ENCODE peak calls at places on chromosomes 4 and X, in six cellular contexts. G is left cardiac atrium; D is AG08395; W is M059J; U is IMR-90; C is stimulated activated CD8-positive, alpha-beta memory T cell treated with anti-CD3 and anti-CD28 coated beads, Interleukin-4, amount 100 ng/mL, for 48 hours. T is an unnamed sample.

GRCh38 chr4:112523008-112523440 is 7.0 kb upstream of the NEUROG2 start:
- DNase-seq in G (no peak), D (no peak), W (no peak), U (peak), C (peak), T (peak)

GRCh38 chr4:58843456-58843855 is 1733.3 kb upstream of the IGFBP7 start:
- DNase-seq in G (no peak), D (no peak), W (no peak), U (no peak), C (no peak), T (no peak)

GRCh38 chr4:146442801-146443200 is 78.9 kb downstream of the SLC10A7 start:
- DNase-seq in G (no peak), D (peak), W (peak), U (peak), C (no peak), T (no peak)

GRCh38 chr4:151013491-151013890 is 1.6 kb downstream of the LRBA start:
- DNase-seq in G (no peak), D (no peak), W (peak), U (no peak), C (no peak), T (no peak)

GRCh38 chr4:178812866-178813265 is 1370.6 kb upstream of the AGA start:
- DNase-seq in G (no peak), D (no peak), W (peak), U (no peak), C (no peak), T (no peak)

GRCh38 chrX:126770179-126770578 is 49.4 kb upstream of the PRR32 start:
- DNase-seq in G (no peak), D (no peak), W (no peak), U (no peak), C (no peak), T (no peak)

GRCh38 chr4:185204238-185204910 is 574 bp upstream of the CFAP97 start:
- DNase-seq in G (no peak), D (no peak), W (peak), U (peak), C (no peak), T (no peak)

GRCh38 chr4:94533405-94534223 is 81.9 kb downstream of the PDLIM5 start:
- DNase-seq in G (no peak), D (no peak), W (no peak), U (no peak), C (no peak), T (no peak)

GRCh38 chr4:168854216-168854921 is 155.7 kb downstream of the CBR4 start:
- DNase-seq in G (peak), D (no peak), W (no peak), U (no peak), C (no peak), T (no peak)

GRCh38 chrX:109826954-109827708 is 94.1 kb upstream of the ACSL4 start:
- DNase-seq in G (no peak), D (peak), W (peak), U (peak), C (no peak), T (no peak)

GRCh38 chr4:130026185-130026584 is 930.2 kb downstream of the C4orf33 start:
- DNase-seq in G (no peak), D (no peak), W (no peak), U (no peak), C (no peak), T (no peak)

GRCh38 chrX:100649550-100650356 is 5.8 kb downstream of the SRPX2 start:
- DNase-seq in G (peak), D (peak), W (peak), U (peak), C (no peak), T (no peak)

GRCh38 chrX:9786839-9787635 is 808 bp downstream of the SHROOM2 start:
- DNase-seq in G (no peak), D (no peak), W (no peak), U (no peak), C (no peak), T (no peak)

GRCh38 chrX:68758671-68759070 is 70.2 kb upstream of the EFNB1 start:
- DNase-seq in G (no peak), D (no peak), W (peak), U (no peak), C (no peak), T (no peak)

GRCh38 chr4:169150806-169151205 is 120.0 kb downstream of the SH3RF1 start:
- DNase-seq in G (no peak), D (no peak), W (no peak), U (peak), C (no peak), T (no peak)

GRCh38 chr4:70515342-70516245 is 2.8 kb upstream of the AMTN start:
- DNase-seq in G (no peak), D (no peak), W (peak), U (no peak), C (no peak), T (no peak)

T was measured in activated CD4-positive, alpha-beta T cell treated with anti-CD3 and anti-CD28 coated beads for 48 hours.